ENCODE peak calls at places on chromosomes 5 and 9, in five cellular contexts. W, M, K, E and Q are unnamed samples.

GRCh38 chr5:15821506-15821905 is 321.5 kb downstream of the FBXL7 start:
- DNase-seq in W (peak), M (no peak), K (no peak), E (no peak), Q (no peak)

GRCh38 chr9:137138701-137139467 is at the start of gene GRIN1:
- DNase-seq in W (no peak), M (no peak), K (no peak), E (no peak), Q (no peak)

GRCh38 chr9:136721339-136722092 is 9.1 kb downstream of the DIPK1B start:
- DNase-seq in W (peak), M (no peak), K (no peak), E (no peak), Q (no peak)

GRCh38 chr5:72597456-72597948 is 90.3 kb upstream of the ZNF366 start:
- DNase-seq in W (peak), M (no peak), K (no peak), E (no peak), Q (no peak)

GRCh38 chr5:180109920-180110319 is 38.4 kb upstream of the RNF130 start:
- DNase-seq in W (no peak), M (no peak), K (no peak), E (no peak), Q (no peak)

GRCh38 chr5:16963821-16964220 is 27.7 kb upstream of the MYO10 start:
- DNase-seq in W (no peak), M (no peak), K (no peak), E (no peak), Q (no peak)

GRCh38 chr9:87698069-87698809 is 27.7 kb upstream of the CTSL start:
- DNase-seq in W (no peak), M (no peak), K (no peak), E (no peak), Q (no peak)

GRCh38 chr9:114108016-114108833 is 9.1 kb upstream of the KIF12 start:
- DNase-seq in W (peak), M (no peak), K (no peak), E (peak), Q (peak)

GRCh38 chr5:171521219-171521633 is 101.8 kb downstream of the FGF18 start:
- DNase-seq in W (peak), M (peak), K (no peak), E (no peak), Q (no peak)

GRCh38 chr5:13567819-13568218 is 376.7 kb downstream of the DNAH5 start:
- DNase-seq in W (peak), M (peak), K (no peak), E (no peak), Q (no peak)

GRCh38 chr5:179484761-179485160 is 65.6 kb upstream of the RUFY1 start:
- DNase-seq in W (no peak), M (no peak), K (no peak), E (no peak), Q (no peak)

GRCh38 chr9:131744715-131745201 is 4.9 kb upstream of the RAPGEF1 start:
- DNase-seq in W (no peak), M (no peak), K (no peak), E (no peak), Q (no peak)

GRCh38 chr5:177355162-177355867 is 2.4 kb upstream of the RGS14 start:
- DNase-seq in W (no peak), M (no peak), K (no peak), E (no peak), Q (no peak)

GRCh38 chr9:12464910-12465512 is 228.2 kb upstream of the TYRP1 start:
- DNase-seq in W (peak), M (peak), K (no peak), E (no peak), Q (peak)

GRCh38 chr5:127993476-127993875 is 90.1 kb upstream of the SLC12A2 start:
- DNase-seq in W (no peak), M (no peak), K (no peak), E (no peak), Q (no peak)

GRCh38 chr9:114314881-114315722 is 7.8 kb upstream of the ORM1 start:
- DNase-seq in W (no peak), M (peak), K (no peak), E (no peak), Q (no peak)

GRCh38 chr5:117204926-117205869 is 630.6 kb upstream of the SEMA6A start:
- DNase-seq in W (no peak), M (no peak), K (no peak), E (no peak), Q (no peak)

GRCh38 chr9:138038244-138038671 is 160.7 kb downstream of the CACNA1B start:
- DNase-seq in W (no peak), M (no peak), K (no peak), E (no peak), Q (no peak)

GRCh38 chr9:135926402-135927194 is 19.3 kb upstream of the CAMSAP1 start:
- DNase-seq in W (peak), M (no peak), K (no peak), E (no peak), Q (peak)

DNA sequence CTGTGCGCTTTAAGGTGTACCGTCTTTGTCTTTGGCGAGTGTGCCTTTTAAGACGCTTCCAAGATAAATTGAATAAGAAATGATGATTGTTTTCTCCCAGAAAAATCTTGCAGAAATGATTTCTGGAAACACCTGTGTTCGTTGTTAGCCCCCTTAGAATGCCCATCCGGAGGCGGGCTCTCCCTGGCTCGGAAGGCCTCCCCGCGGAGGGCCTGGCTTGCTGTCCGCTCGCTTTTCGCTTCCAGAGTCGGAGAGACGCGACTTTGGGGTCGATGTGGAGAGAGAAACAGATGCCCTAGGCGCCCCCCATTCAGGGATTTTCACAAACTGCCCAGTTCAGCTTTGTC is 23.9 kb downstream of the LECT2 start:
- DNase-seq in W (no peak), M (no peak), K (no peak), E (no peak), Q (no peak)
- H3K4me3 ChIP-seq in W (no peak), M (peak), K (no peak), E (no peak), Q (no peak)

GRCh38 chr9:14799030-14799429 is 76.5 kb upstream of the CER1 start:
- DNase-seq in W (no peak), M (no peak), K (no peak), E (no peak), Q (no peak)
- TF ChIP-seq CTCF in W (no peak), M (no peak), K (no peak), E (no peak), Q (no peak)

GRCh38 chr5:132774896-132775295 is 2.1 kb downstream of the SEPTIN8 start:
- DNase-seq in W (no peak), M (no peak), K (no peak), E (no peak), Q (no peak)
- H3K4me3 ChIP-seq in W (no peak), M (no peak), K (no peak), E (no peak), Q (no peak)

DNA sequence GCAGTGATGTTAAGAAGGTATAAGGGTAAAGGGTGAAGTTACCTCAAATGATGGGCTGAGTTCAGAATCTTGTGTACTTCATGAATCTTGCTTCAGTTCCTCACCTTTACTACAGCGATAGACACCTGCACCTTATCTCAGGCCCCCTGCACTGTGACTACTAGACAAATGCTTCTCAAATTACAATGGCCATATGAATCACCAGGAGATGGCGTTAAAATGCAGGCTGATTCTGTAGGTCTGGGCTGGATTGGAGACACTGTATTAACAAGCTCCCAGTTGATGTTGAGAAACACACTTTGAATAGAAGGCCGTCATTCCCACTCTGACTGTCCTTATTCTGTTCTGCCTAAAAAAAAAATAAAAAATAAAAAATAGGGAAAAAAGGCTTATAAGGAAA is 29.8 kb downstream of the TARS1 start:
- DNase-seq in W (peak), M (peak), K (no peak), E (no peak), Q (no peak)
- TF ChIP-seq CTCF in W (peak), M (peak), K (no peak), E (no peak), Q (no peak)

DNA sequence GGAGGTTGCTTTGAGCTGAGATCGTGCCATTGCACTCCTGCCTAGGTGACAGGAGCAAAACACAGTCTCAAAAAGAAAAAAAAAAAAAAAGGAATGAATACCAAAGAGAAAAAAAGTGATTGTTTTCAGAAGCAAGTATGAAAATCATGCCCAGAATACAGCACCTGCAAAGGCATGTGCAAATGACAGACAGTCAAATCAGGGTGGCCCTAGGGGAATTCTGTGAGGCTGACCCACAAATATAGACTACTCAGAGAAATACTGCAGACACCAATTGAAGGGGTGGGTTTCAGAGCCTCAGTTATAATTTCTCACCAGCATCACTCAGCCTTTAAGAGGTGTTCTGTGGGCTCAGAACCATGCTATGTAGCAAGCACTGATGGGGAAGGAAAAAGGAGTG is 28.6 kb downstream of the DCAF12 start:
- DNase-seq in W (no peak), M (no peak), K (peak), E (no peak), Q (peak)
- H3K4me3 ChIP-seq in W (no peak), M (no peak), K (no peak), E (no peak), Q (no peak)